ENCODE peak calls at places on chromosome 22, in four cellular contexts. E is A549, X is IMR-90, S is K562. Y is an unnamed sample.
A peak's percentile ranks its signal among the peaks of the same experiment; 100 is the strongest.

GRCh38 chr22:20140521-20140964 is 8.9 kb downstream of the ZDHHC8 start:
- DNase-seq in E (no peak), X (no peak), S (no peak), Y (no peak)

GRCh38 chr22:29328566-29329500 is 13.3 kb upstream of the RASL10A start:
- DNase-seq in E (no peak), X (peak; percentile 22), S (no peak), Y (no peak)

GRCh38 chr22:28759861-28760560 is 12.5 kb upstream of the CCDC117 start:
- DNase-seq in E (peak; percentile 18), X (peak; percentile 18), S (no peak), Y (peak; percentile 21)

GRCh38 chr22:29873943-29874342 is 9.0 kb upstream of the MTMR3 start:
- DNase-seq in E (no peak), X (no peak), S (no peak), Y (no peak)

GRCh38 chr22:44575344-44576268 is 77.6 kb upstream of the RTL6 start:
- DNase-seq in E (no peak), X (no peak), S (no peak), Y (no peak)

GRCh38 chr22:20141186-20142077 is 9.4 kb downstream of the CCDC188 start:
- DNase-seq in E (no peak), X (peak; percentile 82), S (no peak), Y (no peak)

GRCh38 chr22:29480262-29480511 is 169 bp downstream of the NEFH start:
- DNase-seq in E (no peak), X (no peak), S (no peak), Y (no peak)

GRCh38 chr22:42893366-42894150 is 36.5 kb upstream of the ARFGAP3 start:
- DNase-seq in E (no peak), X (no peak), S (no peak), Y (no peak)

GRCh38 chr22:19169002-19169946 is 9.3 kb downstream of the SLC25A1 start:
- DNase-seq in E (no peak), X (no peak), S (peak; percentile 88), Y (no peak)

GRCh38 chr22:17368727-17369552 is at the start of gene CECR2:
- DNase-seq in E (peak; percentile 21), X (no peak), S (peak; percentile 78), Y (peak; percentile 7)

GRCh38 chr22:44440224-44441160 is 57.5 kb downstream of the RTL6 start:
- DNase-seq in E (no peak), X (no peak), S (no peak), Y (no peak)

GRCh38 chr22:43148581-43148980 is 2.8 kb upstream of the TSPO start:
- DNase-seq in E (no peak), X (no peak), S (no peak), Y (no peak)

GRCh38 chr22:44450503-44450902 is 47.5 kb downstream of the RTL6 start:
- DNase-seq in E (no peak), X (no peak), S (no peak), Y (no peak)

GRCh38 chr22:31091106-31091975 is 10.2 kb downstream of the SMTN start:
- DNase-seq in E (no peak), X (no peak), S (no peak), Y (no peak)

GRCh38 chr22:19289475-19290161 is 1.9 kb downstream of the CLTCL1 start:
- DNase-seq in E (no peak), X (peak; percentile 81), S (peak; percentile 47), Y (no peak)

GRCh38 chr22:17243524-17243923 is 24.3 kb upstream of the ADA2 start:
- DNase-seq in E (peak; percentile 9), X (no peak), S (no peak), Y (peak; percentile 84)

GRCh38 chr22:33897621-33897910 is 22.7 kb downstream of the LARGE1 start:
- DNase-seq in E (no peak), X (no peak), S (no peak), Y (no peak)

GRCh38 chr22:21951931-21952465 is 650 bp downstream of the PPM1F start:
- DNase-seq in E (no peak), X (peak; percentile 53), S (no peak), Y (no peak)

GRCh38 chr22:39995346-39996252 is 845 bp downstream of the FAM83F start:
- DNase-seq in E (no peak), X (no peak), S (no peak), Y (no peak)
- TF ChIP-seq ELK1 in E (no peak), X (no peak), S (no peak), Y (no peak)

DNA sequence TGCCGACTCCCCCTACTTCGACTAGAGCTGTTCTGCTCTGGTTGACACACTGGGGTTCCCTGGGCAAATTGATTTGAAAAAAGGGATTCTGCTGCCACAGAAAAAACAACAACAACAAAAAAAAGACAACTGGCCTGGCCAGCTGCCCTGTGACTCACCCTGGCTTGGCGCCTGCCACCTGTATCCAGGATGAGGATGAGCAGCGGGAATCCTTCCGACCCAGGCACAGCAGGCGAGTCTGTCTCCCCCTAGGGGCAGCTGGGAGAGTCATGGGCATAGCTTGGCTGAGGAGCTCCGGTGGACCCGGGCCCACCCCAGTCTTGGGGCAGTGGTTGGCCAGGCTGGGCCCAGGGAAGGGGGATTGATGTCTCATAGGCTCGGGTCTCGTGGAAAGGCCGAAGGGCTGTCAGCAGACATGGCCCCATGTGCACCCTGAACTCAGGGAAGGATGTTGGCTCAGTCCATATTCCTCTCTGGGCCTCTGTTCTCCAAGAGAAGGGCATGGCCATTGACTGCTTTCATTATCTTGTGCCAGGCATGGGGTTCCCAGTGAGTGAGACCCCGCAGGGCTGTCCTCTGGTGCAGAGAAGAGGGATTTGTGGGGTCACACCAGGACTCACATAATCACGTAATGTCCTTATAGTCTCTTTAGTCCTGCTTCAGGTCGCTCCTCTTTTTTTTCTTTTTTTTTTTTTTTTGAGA is 10.4 kb upstream of the SUN2 start:
- DNase-seq in E (peak; percentile 82), X (peak; percentile 64), S (peak; percentile 46), Y (no peak)
- TF ChIP-seq ELK1 in E (no peak), X (no peak), S (no peak), Y (no peak)

DNA sequence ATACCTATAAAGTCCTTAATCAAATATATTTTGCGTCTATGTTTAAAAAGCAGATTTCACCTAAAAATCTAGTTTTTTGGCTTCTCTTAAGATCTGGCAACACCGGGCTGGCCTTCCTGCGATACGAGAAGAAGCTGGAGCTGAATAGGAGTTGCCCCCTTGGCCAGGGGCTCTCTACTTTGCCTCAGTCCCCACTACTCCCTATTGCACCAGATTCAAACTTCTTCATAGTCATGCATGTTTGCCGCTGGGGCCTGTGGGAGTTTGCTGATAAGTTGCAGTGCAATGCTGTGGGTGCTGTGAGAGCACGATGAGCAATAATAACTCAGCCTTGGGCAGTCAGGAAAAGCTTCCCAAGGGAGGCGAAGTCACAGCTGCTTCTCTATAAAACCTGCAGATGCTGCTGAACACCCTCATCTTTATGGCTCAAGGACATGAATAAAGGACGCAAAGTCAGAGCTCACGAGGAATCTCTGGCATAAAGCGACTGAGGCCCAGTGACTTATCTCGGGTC is 15.2 kb upstream of the EIF3D start:
- DNase-seq in E (no peak), X (peak; percentile 74), S (no peak), Y (no peak)
- TF ChIP-seq ELK1 in E (no peak), X (no peak), S (no peak), Y (no peak)

DNA sequence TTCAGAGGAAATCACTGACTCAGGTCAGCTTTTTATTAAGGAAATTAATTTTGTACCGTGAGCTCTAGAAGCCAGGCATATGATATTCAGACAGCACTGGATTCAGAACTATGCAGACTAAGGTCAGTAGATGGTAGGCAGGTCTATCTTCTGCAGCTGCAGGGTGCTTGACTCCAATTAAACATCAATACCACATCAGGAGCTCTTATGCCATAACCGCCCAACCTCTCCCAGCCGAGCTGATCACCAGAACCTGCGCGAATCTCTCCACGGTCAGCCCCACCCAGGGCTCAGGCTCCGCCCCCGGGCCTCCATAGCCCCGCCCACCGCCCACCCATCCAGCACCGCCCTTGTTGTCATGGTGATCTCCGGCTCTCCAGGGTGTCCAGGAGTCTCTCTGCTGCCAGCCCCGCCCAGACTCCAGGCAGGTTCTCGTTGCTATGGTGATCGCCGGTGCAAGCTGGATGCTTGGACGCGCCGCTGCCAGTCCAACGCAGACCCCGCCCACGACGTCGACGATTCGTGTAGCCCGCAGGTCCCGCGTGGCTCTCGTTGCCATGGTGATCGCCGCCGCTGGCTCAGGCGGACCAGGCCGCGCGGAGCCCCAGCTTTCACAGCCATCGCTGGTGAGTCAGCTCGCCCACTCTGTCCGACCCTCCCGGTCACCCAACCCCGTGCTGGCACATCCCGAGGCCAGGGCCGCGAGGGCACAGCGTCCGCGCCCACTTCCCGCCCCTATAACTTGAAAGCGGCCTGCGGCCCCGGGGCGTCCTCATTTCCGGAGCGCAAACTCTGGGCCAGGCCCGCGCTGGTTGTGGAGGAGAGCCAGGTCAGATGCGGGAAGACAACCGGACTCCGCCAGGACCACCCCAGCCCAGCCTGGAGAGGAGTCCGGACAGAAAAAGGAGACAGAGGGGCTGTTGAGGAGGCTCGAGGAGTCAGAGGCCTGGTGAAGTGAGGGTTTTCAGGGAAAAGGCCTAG is at the start of gene RAB36:
- DNase-seq in E (peak; percentile 99), X (peak; percentile 98), S (peak; percentile 100), Y (peak; percentile 77)
- TF ChIP-seq ELK1 in E (no peak), X (no peak), S (no peak), Y (no peak)